ENCODE peak calls at places on chromosomes 3 and 15, in seven cellular contexts. L is H1, D is GM12878, U is HCT116, H is HepG2, O is NT2/D1, P is K562. Q is an unnamed sample.

GRCh38 chr3:12198301-12198700 is 39.6 kb upstream of the TIMP4 start:
- DNase-seq in L (no peak), D (no peak), U (no peak), H (no peak), O (no peak), P (no peak), Q (no peak)

GRCh38 chr3:125585595-125586223 is 9.6 kb downstream of the OSBPL11 start:
- DNase-seq in L (peak), D (no peak), U (peak), H (peak), O (peak), P (peak), Q (peak)

GRCh38 chr3:70256566-70256965 is 55.9 kb downstream of the MDFIC2 start:
- DNase-seq in L (no peak), D (no peak), U (no peak), H (no peak), O (no peak), P (no peak), Q (no peak)

GRCh38 chr3:3366391-3366790 is 186.9 kb upstream of the CRBN start:
- DNase-seq in L (no peak), D (no peak), U (no peak), H (no peak), O (no peak), P (no peak), Q (no peak)

GRCh38 chr3:182843478-182843877 is 50.2 kb downstream of the ATP11B start:
- DNase-seq in L (no peak), D (no peak), U (no peak), H (no peak), O (no peak), P (no peak), Q (no peak)

GRCh38 chr3:111751961-111752360 is 107.1 kb upstream of the PHLDB2 start:
- DNase-seq in L (no peak), D (no peak), U (no peak), H (no peak), O (no peak), P (no peak), Q (no peak)

GRCh38 chr15:100256096-100256984 is 85.4 kb downstream of the ADAMTS17 start:
- DNase-seq in L (peak), D (no peak), U (no peak), H (no peak), O (no peak), P (no peak), Q (no peak)

GRCh38 chr3:29280675-29281264 is at the start of gene RBMS3:
- DNase-seq in L (peak), D (peak), U (peak), H (no peak), O (peak), P (no peak), Q (peak)

GRCh38 chr3:174776636-174777035 is 82.5 kb upstream of the NAALADL2 start:
- DNase-seq in L (no peak), D (no peak), U (no peak), H (no peak), O (no peak), P (no peak), Q (no peak)

GRCh38 chr3:174776123-174776522 is 83.0 kb upstream of the NAALADL2 start:
- DNase-seq in L (no peak), D (no peak), U (no peak), H (no peak), O (no peak), P (no peak), Q (no peak)

GRCh38 chr3:174775603-174776002 is 83.5 kb upstream of the NAALADL2 start:
- DNase-seq in L (no peak), D (no peak), U (no peak), H (no peak), O (no peak), P (no peak), Q (no peak)
- TF ChIP-seq YY1 in L (no peak), D (no peak), U (no peak), H (no peak), O (no peak), P (no peak), Q (no peak)

DNA sequence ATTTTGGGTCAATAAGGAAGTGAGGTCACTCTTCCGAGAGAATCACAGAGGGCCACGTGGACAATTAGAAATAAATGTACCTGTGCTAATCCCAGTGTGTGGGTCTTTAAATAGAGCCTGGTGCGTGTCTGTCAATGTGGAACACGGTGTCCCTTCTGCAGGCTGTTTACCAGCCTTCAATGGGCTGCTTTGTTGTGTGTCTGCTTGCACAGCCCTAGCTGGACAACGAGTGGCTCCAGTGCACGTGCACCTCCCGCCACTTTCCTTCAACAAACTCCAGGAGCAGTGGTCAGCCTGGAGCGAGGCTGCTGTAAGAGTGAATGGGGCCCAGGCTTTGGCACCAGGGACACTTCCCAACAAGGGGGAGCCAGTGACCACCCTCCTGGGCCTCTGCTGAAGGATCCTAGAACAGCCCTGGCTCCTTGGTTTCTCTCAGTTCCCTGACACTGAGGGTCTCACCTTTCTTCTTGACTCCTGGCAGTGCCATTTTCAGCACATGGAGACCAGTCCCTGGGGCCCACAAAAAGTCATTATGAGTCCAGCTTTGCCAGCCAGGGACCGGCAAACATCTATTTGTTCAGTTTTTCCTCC is 76.1 kb downstream of the ISG20 start:
- DNase-seq in L (no peak), D (no peak), U (no peak), H (no peak), O (no peak), P (no peak), Q (no peak)
- TF ChIP-seq YY1 in L (no peak), D (no peak), U (no peak), H (no peak), O (no peak), P (no peak), Q (no peak)

DNA sequence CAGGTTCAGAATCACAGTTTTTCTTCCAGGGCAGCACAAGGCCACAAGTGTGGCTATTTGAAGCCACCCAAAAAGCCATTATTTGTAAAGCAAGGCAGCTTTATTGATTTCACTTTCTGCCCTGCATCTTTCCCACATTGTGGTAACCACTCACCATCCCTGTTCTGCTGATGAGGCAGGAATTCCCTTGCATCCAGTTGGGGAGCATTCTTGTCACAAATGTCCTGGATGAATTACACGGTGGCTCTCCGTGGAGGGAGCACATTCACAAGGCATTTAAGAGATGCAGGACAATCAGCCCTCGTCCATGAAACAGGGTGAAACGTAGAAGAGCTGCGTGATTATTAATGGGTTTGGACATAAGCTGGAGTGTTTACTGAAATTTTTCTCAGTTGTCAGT is 111.2 kb downstream of the APBA2 start:
- DNase-seq in L (no peak), D (no peak), U (no peak), H (no peak), O (no peak), P (no peak), Q (no peak)
- TF ChIP-seq YY1 in L (no peak), D (no peak), U (no peak), H (no peak), O (no peak), P (no peak), Q (no peak)

DNA sequence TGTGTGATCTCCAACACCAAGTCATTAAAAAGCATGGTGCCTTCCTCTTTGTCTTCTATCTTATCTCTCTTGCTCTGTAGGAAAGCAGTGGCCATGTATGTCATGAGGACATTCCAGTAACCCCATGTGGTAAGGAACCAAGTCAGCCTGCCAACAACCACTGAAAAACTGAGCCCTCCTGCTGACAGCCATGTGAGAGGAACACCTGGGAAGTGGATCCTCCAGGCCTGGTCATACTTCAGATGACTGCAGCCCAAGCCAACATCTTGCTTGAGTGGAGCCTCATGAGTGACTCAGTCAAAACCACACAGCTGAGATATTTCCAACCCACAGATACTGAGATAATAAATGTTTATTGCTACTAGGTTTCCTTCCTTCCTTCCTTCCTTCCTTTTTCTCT is 597.3 kb downstream of the ZIC1 start:
- DNase-seq in L (no peak), D (no peak), U (no peak), H (no peak), O (no peak), P (no peak), Q (no peak)
- TF ChIP-seq YY1 in L (no peak), D (no peak), U (no peak), H (no peak), O (no peak), P (no peak), Q (no peak)

DNA sequence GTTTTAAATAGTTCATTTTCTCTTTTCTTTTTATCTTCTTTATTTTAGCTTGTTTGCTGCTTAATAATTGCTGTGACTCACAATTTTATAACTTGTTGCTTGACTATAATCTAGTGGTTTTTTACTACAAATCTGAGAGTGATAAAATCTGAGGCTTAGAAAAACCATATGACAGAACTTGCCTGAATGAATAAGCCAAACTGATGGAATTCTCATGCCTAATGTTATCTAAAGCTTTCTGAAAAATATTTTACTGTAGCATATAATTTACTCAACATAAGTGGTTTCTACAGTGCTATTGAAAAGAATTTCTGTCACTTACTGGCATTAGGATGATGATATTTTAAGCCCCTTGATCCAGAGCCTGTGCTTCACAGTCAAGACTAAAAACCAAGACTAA is 175.1 kb downstream of the VGLL3 start:
- DNase-seq in L (no peak), D (no peak), U (no peak), H (no peak), O (no peak), P (no peak), Q (no peak)
- TF ChIP-seq YY1 in L (no peak), D (no peak), U (no peak), H (no peak), O (no peak), P (no peak), Q (no peak)

DNA sequence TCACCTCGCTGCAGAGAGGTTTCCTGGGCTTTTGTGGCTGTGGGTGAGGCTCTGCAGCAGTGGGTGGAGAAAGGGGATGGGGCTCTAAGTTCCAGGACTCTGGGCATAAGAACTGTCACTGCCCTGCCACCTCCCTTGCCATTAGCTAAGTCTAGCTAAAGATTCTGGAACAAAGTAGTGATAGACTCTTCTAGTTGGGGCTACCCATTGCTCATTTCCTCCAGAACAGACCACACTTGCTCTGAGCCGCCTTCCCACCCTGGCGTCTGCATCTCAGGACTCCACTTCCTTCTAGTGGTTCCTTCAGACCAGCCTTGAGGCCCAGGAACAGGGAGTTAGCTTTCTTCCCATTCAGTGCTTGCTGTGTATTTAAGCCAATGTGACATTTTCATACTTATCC is 7.5 kb downstream of the ARHGAP31 start:
- DNase-seq in L (no peak), D (no peak), U (no peak), H (no peak), O (no peak), P (no peak), Q (no peak)
- TF ChIP-seq YY1 in L (no peak), D (no peak), U (no peak), H (no peak), O (no peak), P (no peak), Q (no peak)

GRCh38 chr3:186105543-186105942 is 3.3 kb downstream of the ETV5 start:
- DNase-seq in L (no peak), D (no peak), U (no peak), H (no peak), O (no peak), P (no peak), Q (no peak)

GRCh38 chr3:186099178-186099577 is 9.7 kb downstream of the ETV5 start:
- DNase-seq in L (no peak), D (no peak), U (no peak), H (no peak), O (no peak), P (no peak), Q (peak)

GRCh38 chr3:186098740-186099139 is 10.1 kb downstream of the ETV5 start:
- DNase-seq in L (no peak), D (no peak), U (no peak), H (no peak), O (no peak), P (no peak), Q (no peak)

GRCh38 chr3:186107148-186108105 is 1.5 kb downstream of the ETV5 start:
- DNase-seq in L (peak), D (no peak), U (peak), H (peak), O (no peak), P (peak), Q (peak)

GRCh38 chr3:186102687-186103086 is 6.2 kb downstream of the ETV5 start:
- DNase-seq in L (no peak), D (no peak), U (no peak), H (no peak), O (no peak), P (no peak), Q (no peak)
- TF ChIP-seq YY1 in L (no peak), D (no peak), U (no peak), H (no peak), O (no peak), P (no peak), Q (no peak)

Q was measured in SK-N-SH.